ENCODE peak calls at places on chromosomes 7 and 10, in seven cellular contexts. One of them, this sample, is unnamed.

GRCh38 chr7:19133390-19133789 is 11.8 kb downstream of the FERD3L start:
- DNase-seq in NCI-H1105 treated with DMSO at 0.1 percent for 48 hours: peak
- DNase-seq in hippocampal formation: no peak
- DNase-seq in fibroblast of the conjunctiva: no peak
- DNase-seq in GM12865: no peak
- DNase-seq in NCI-H69: peak
- DNase-seq in activated CD4-positive, alpha-beta T cell treated with anti-CD3 and anti-CD28 coated beads, Interleukin-2, amount 50 U/mL, for 4 hours: no peak
- DNase-seq in this sample: no peak

GRCh38 chr10:89431977-89432376 is 17.6 kb downstream of the IFIT5 start:
- DNase-seq in NCI-H1105 treated with DMSO at 0.1 percent for 48 hours: no peak
- DNase-seq in hippocampal formation: no peak
- DNase-seq in fibroblast of the conjunctiva: no peak
- DNase-seq in GM12865: no peak
- DNase-seq in NCI-H69: peak
- DNase-seq in activated CD4-positive, alpha-beta T cell treated with anti-CD3 and anti-CD28 coated beads, Interleukin-2, amount 50 U/mL, for 4 hours: no peak
- DNase-seq in this sample: no peak

GRCh38 chr10:78973901-78974408 is 94.8 kb upstream of the ZMIZ1 start:
- DNase-seq in NCI-H1105 treated with DMSO at 0.1 percent for 48 hours: peak
- DNase-seq in hippocampal formation: peak
- DNase-seq in fibroblast of the conjunctiva: peak
- DNase-seq in GM12865: peak
- DNase-seq in NCI-H69: peak
- DNase-seq in activated CD4-positive, alpha-beta T cell treated with anti-CD3 and anti-CD28 coated beads, Interleukin-2, amount 50 U/mL, for 4 hours: peak
- DNase-seq in this sample: peak

GRCh38 chr7:148697950-148698396 is 730 bp upstream of the CUL1 start:
- DNase-seq in NCI-H1105 treated with DMSO at 0.1 percent for 48 hours: peak
- DNase-seq in hippocampal formation: no peak
- DNase-seq in fibroblast of the conjunctiva: no peak
- DNase-seq in GM12865: no peak
- DNase-seq in NCI-H69: peak
- DNase-seq in activated CD4-positive, alpha-beta T cell treated with anti-CD3 and anti-CD28 coated beads, Interleukin-2, amount 50 U/mL, for 4 hours: peak
- DNase-seq in this sample: no peak

GRCh38 chr10:98403812-98404504 is 11.0 kb downstream of the PYROXD2 start:
- DNase-seq in NCI-H1105 treated with DMSO at 0.1 percent for 48 hours: no peak
- DNase-seq in hippocampal formation: no peak
- DNase-seq in fibroblast of the conjunctiva: no peak
- DNase-seq in GM12865: peak
- DNase-seq in NCI-H69: peak
- DNase-seq in activated CD4-positive, alpha-beta T cell treated with anti-CD3 and anti-CD28 coated beads, Interleukin-2, amount 50 U/mL, for 4 hours: no peak
- DNase-seq in this sample: no peak

GRCh38 chr10:74011762-74012161 is 13.8 kb downstream of the VCL start:
- DNase-seq in NCI-H1105 treated with DMSO at 0.1 percent for 48 hours: no peak
- DNase-seq in hippocampal formation: no peak
- DNase-seq in fibroblast of the conjunctiva: peak
- DNase-seq in GM12865: no peak
- DNase-seq in NCI-H69: peak
- DNase-seq in activated CD4-positive, alpha-beta T cell treated with anti-CD3 and anti-CD28 coated beads, Interleukin-2, amount 50 U/mL, for 4 hours: no peak
- DNase-seq in this sample: no peak

GRCh38 chr10:15395912-15396311 is 24.8 kb upstream of the FAM171A1 start:
- DNase-seq in NCI-H1105 treated with DMSO at 0.1 percent for 48 hours: no peak
- DNase-seq in hippocampal formation: no peak
- DNase-seq in fibroblast of the conjunctiva: no peak
- DNase-seq in GM12865: no peak
- DNase-seq in NCI-H69: peak
- DNase-seq in activated CD4-positive, alpha-beta T cell treated with anti-CD3 and anti-CD28 coated beads, Interleukin-2, amount 50 U/mL, for 4 hours: no peak
- DNase-seq in this sample: no peak

GRCh38 chr10:110686941-110687340 is 42.8 kb downstream of the RBM20 start:
- DNase-seq in NCI-H1105 treated with DMSO at 0.1 percent for 48 hours: no peak
- DNase-seq in hippocampal formation: no peak
- DNase-seq in fibroblast of the conjunctiva: no peak
- DNase-seq in GM12865: no peak
- DNase-seq in NCI-H69: no peak
- DNase-seq in activated CD4-positive, alpha-beta T cell treated with anti-CD3 and anti-CD28 coated beads, Interleukin-2, amount 50 U/mL, for 4 hours: no peak
- DNase-seq in this sample: no peak

GRCh38 chr7:92904292-92905131 is 68.1 kb upstream of the CDK6 start:
- DNase-seq in NCI-H1105 treated with DMSO at 0.1 percent for 48 hours: no peak
- DNase-seq in hippocampal formation: no peak
- DNase-seq in fibroblast of the conjunctiva: peak
- DNase-seq in GM12865: peak
- DNase-seq in NCI-H69: peak
- DNase-seq in activated CD4-positive, alpha-beta T cell treated with anti-CD3 and anti-CD28 coated beads, Interleukin-2, amount 50 U/mL, for 4 hours: peak
- DNase-seq in this sample: no peak

GRCh38 chr7:33459340-33459751 is 330.0 kb downstream of the BBS9 start:
- DNase-seq in NCI-H1105 treated with DMSO at 0.1 percent for 48 hours: peak
- DNase-seq in hippocampal formation: no peak
- DNase-seq in fibroblast of the conjunctiva: peak
- DNase-seq in GM12865: peak
- DNase-seq in NCI-H69: peak
- DNase-seq in activated CD4-positive, alpha-beta T cell treated with anti-CD3 and anti-CD28 coated beads, Interleukin-2, amount 50 U/mL, for 4 hours: no peak
- DNase-seq in this sample: peak

GRCh38 chr7:17696422-17696821 is 243.9 kb downstream of the SNX13 start:
- DNase-seq in NCI-H1105 treated with DMSO at 0.1 percent for 48 hours: no peak
- DNase-seq in hippocampal formation: peak
- DNase-seq in fibroblast of the conjunctiva: peak
- DNase-seq in GM12865: no peak
- DNase-seq in NCI-H69: peak
- DNase-seq in activated CD4-positive, alpha-beta T cell treated with anti-CD3 and anti-CD28 coated beads, Interleukin-2, amount 50 U/mL, for 4 hours: no peak
- DNase-seq in this sample: no peak

GRCh38 chr7:121420976-121421375 is 24.9 kb upstream of the FAM3C start:
- DNase-seq in NCI-H1105 treated with DMSO at 0.1 percent for 48 hours: no peak
- DNase-seq in hippocampal formation: no peak
- DNase-seq in fibroblast of the conjunctiva: no peak
- DNase-seq in GM12865: no peak
- DNase-seq in NCI-H69: no peak
- DNase-seq in activated CD4-positive, alpha-beta T cell treated with anti-CD3 and anti-CD28 coated beads, Interleukin-2, amount 50 U/mL, for 4 hours: no peak
- DNase-seq in this sample: no peak

GRCh38 chr7:110544199-110544598 is 546.7 kb upstream of the LRRN3 start:
- DNase-seq in NCI-H1105 treated with DMSO at 0.1 percent for 48 hours: no peak
- DNase-seq in hippocampal formation: no peak
- DNase-seq in fibroblast of the conjunctiva: no peak
- DNase-seq in GM12865: no peak
- DNase-seq in NCI-H69: no peak
- DNase-seq in activated CD4-positive, alpha-beta T cell treated with anti-CD3 and anti-CD28 coated beads, Interleukin-2, amount 50 U/mL, for 4 hours: no peak
- DNase-seq in this sample: no peak

GRCh38 chr10:4541292-4541691 is 284.7 kb upstream of the AKR1E2 start:
- DNase-seq in NCI-H1105 treated with DMSO at 0.1 percent for 48 hours: no peak
- DNase-seq in hippocampal formation: no peak
- DNase-seq in fibroblast of the conjunctiva: peak
- DNase-seq in GM12865: no peak
- DNase-seq in NCI-H69: no peak
- DNase-seq in activated CD4-positive, alpha-beta T cell treated with anti-CD3 and anti-CD28 coated beads, Interleukin-2, amount 50 U/mL, for 4 hours: no peak
- DNase-seq in this sample: no peak

GRCh38 chr7:2224491-2224928 is 8.2 kb downstream of the MAD1L1 start:
- DNase-seq in NCI-H1105 treated with DMSO at 0.1 percent for 48 hours: no peak
- DNase-seq in hippocampal formation: no peak
- DNase-seq in fibroblast of the conjunctiva: no peak
- DNase-seq in GM12865: no peak
- DNase-seq in NCI-H69: no peak
- DNase-seq in activated CD4-positive, alpha-beta T cell treated with anti-CD3 and anti-CD28 coated beads, Interleukin-2, amount 50 U/mL, for 4 hours: no peak
- DNase-seq in this sample: no peak

GRCh38 chr10:58475322-58476277 is 37.1 kb upstream of the BICC1 start:
- DNase-seq in NCI-H1105 treated with DMSO at 0.1 percent for 48 hours: no peak
- DNase-seq in hippocampal formation: no peak
- DNase-seq in fibroblast of the conjunctiva: no peak
- DNase-seq in GM12865: no peak
- DNase-seq in NCI-H69: no peak
- DNase-seq in activated CD4-positive, alpha-beta T cell treated with anti-CD3 and anti-CD28 coated beads, Interleukin-2, amount 50 U/mL, for 4 hours: no peak
- DNase-seq in this sample: no peak

GRCh38 chr10:71852335-71852937 is 1.4 kb upstream of the PSAP start:
- DNase-seq in NCI-H1105 treated with DMSO at 0.1 percent for 48 hours: no peak
- DNase-seq in hippocampal formation: no peak
- DNase-seq in fibroblast of the conjunctiva: no peak
- DNase-seq in GM12865: peak
- DNase-seq in NCI-H69: peak
- DNase-seq in activated CD4-positive, alpha-beta T cell treated with anti-CD3 and anti-CD28 coated beads, Interleukin-2, amount 50 U/mL, for 4 hours: no peak
- DNase-seq in this sample: no peak

GRCh38 chr7:143308632-143309031 is 7.3 kb upstream of the CLCN1 start:
- DNase-seq in NCI-H1105 treated with DMSO at 0.1 percent for 48 hours: no peak
- DNase-seq in hippocampal formation: no peak
- DNase-seq in fibroblast of the conjunctiva: no peak
- DNase-seq in GM12865: no peak
- DNase-seq in NCI-H69: no peak
- DNase-seq in activated CD4-positive, alpha-beta T cell treated with anti-CD3 and anti-CD28 coated beads, Interleukin-2, amount 50 U/mL, for 4 hours: no peak
- DNase-seq in this sample: no peak

This sample was measured in NCI-H526 treated with DMSO at 0.1 percent for 48 hours.